ENCODE peak calls at places on chromosome 21, in four cellular contexts. A is stimulated activated CD4-positive, alpha-beta T cell treated with anti-CD3 and anti-CD28 coated beads, Interleukin-15, amount 100 ng/mL, for 1 hour; P is occipital lobe; Q is mammary epithelial cell. H is an unnamed sample.

GRCh38 chr21:36186506-36187399 is 30.1 kb downstream of the DOP1B start:
- DNase-seq in A (no peak), Q (no peak), P (no peak), H (no peak)

GRCh38 chr21:39006653-39007417 is 176.4 kb downstream of the PSMG1 start:
- DNase-seq in P (no peak), A (no peak), Q (no peak), H (no peak)

GRCh38 chr21:42463861-42464515 is 32.0 kb downstream of the RSPH1 start:
- DNase-seq in A (peak), P (no peak), Q (peak), H (peak)

GRCh38 chr21:41210405-41211040 is 42.6 kb downstream of the BACE2 start:
- DNase-seq in Q (no peak), A (no peak), P (no peak), H (no peak)

GRCh38 chr21:34603002-34603709 is 11.8 kb downstream of the RCAN1 start:
- DNase-seq in P (peak), Q (peak), A (no peak), H (no peak)

GRCh38 chr21:15732290-15732995 is 2.7 kb downstream of the USP25 start:
- DNase-seq in A (no peak), P (no peak), Q (peak), H (no peak)

GRCh38 chr21:40602105-40602504 is 244.9 kb downstream of the DSCAM start:
- DNase-seq in Q (no peak), A (no peak), P (no peak), H (no peak)

GRCh38 chr21:42474043-42474831 is 21.8 kb downstream of the RSPH1 start:
- DNase-seq in A (no peak), Q (peak), P (no peak), H (peak)

GRCh38 chr21:44527156-44527982 is 12.6 kb downstream of the KRTAP10-1 start:
- DNase-seq in Q (no peak), P (no peak), A (no peak), H (no peak)

GRCh38 chr21:34129971-34130597 is 56.7 kb downstream of the MRPS6 start:
- DNase-seq in P (peak), A (no peak), Q (no peak), H (no peak)

GRCh38 chr21:44331650-44332306 is 7.4 kb downstream of the CFAP410 start:
- DNase-seq in A (no peak), P (peak), Q (no peak), H (no peak)

GRCh38 chr21:42724226-42724920 is 71.0 kb downstream of the PDE9A start:
- DNase-seq in A (no peak), P (no peak), Q (peak), H (no peak)

GRCh38 chr21:42221581-42222345 is 2.8 kb downstream of the ABCG1 start:
- DNase-seq in Q (peak), P (peak), A (no peak), H (no peak)

GRCh38 chr21:22791986-22792560 is 1793.9 kb downstream of the NCAM2 start:
- DNase-seq in A (no peak), Q (no peak), P (no peak), H (peak)

GRCh38 chr21:44800971-44801467 is 601 bp downstream of the UBE2G2 start:
- DNase-seq in A (no peak), P (no peak), Q (peak), H (no peak)

GRCh38 chr21:43728467-43729390 is 9.8 kb downstream of the PDXK start:
- DNase-seq in P (peak), A (peak), Q (peak), H (peak)

GRCh38 chr21:15365751-15366392 is 301.1 kb upstream of the NRIP1 start:
- DNase-seq in P (no peak), Q (peak), A (no peak), H (no peak)

GRCh38 chr21:36459098-36459497 is 20.8 kb downstream of the CLDN14 start:
- DNase-seq in A (no peak), P (no peak), Q (no peak), H (no peak)

GRCh38 chr21:36450511-36450910 is 29.4 kb downstream of the CLDN14 start:
- DNase-seq in Q (no peak), A (no peak), P (no peak), H (no peak)

GRCh38 chr21:43855955-43856354 is 9.1 kb upstream of the AGPAT3 start:
- DNase-seq in P (no peak), Q (no peak), A (no peak), H (no peak)

GRCh38 chr21:45880097-45881068 is 101.2 kb upstream of the COL6A1 start:
- DNase-seq in P (peak), A (no peak), Q (peak), H (peak)

GRCh38 chr21:35976481-35976880 is 83.8 kb downstream of the SETD4 start:
- DNase-seq in P (no peak), Q (no peak), A (no peak), H (no peak)

GRCh38 chr21:26982767-26983166 is 15.9 kb upstream of the ADAMTS5 start:
- DNase-seq in Q (peak), A (no peak), P (no peak), H (no peak)

GRCh38 chr21:14876464-14876863 is 188.3 kb downstream of the NRIP1 start:
- DNase-seq in P (no peak), Q (no peak), A (no peak), H (no peak)

GRCh38 chr21:43611598-43612369 is 47.5 kb downstream of the HSF2BP start:
- DNase-seq in A (no peak), Q (peak), P (no peak), H (no peak)

GRCh38 chr21:42411197-42411869 is 7.6 kb downstream of the UBASH3A start:
- DNase-seq in A (no peak), P (no peak), Q (no peak), H (no peak)

GRCh38 chr21:45512626-45513002 is 29.6 kb downstream of the SLC19A1 start:
- DNase-seq in A (no peak), P (no peak), Q (no peak), H (no peak)

GRCh38 chr21:36841866-36842265 is 124.6 kb downstream of the HLCS start:
- DNase-seq in Q (peak), P (no peak), A (no peak), H (no peak)